ENCODE peak calls at places on chromosome 16, in nine cellular contexts. Z is vagina, P is upper lobe of left lung, A is suprapubic skin, E is prostate gland, V is transverse colon, B is spleen, L is stomach, H is HepG2. C is an unnamed sample.
A peak's percentile ranks its signal among the peaks of the same experiment; 100 is the strongest.

GRCh38 chr16:4679854-4680636 is 13.3 kb upstream of the NUDT16L1 start:
- DNase-seq in Z (no peak), P (peak; percentile 84), A (peak; percentile 81), E (peak; percentile 88), V (peak; percentile 73), B (peak; percentile 95), L (peak; percentile 91), H (no peak), C (no peak)

GRCh38 chr16:52812945-52813556 is 239.6 kb downstream of the CHD9NB start:
- DNase-seq in Z (no peak), P (no peak), A (no peak), E (no peak), V (no peak), B (no peak), L (no peak), H (peak; percentile 84), C (peak; percentile 5)

GRCh38 chr16:58651965-58652348 is 22.3 kb upstream of the CNOT1 start:
- DNase-seq in Z (no peak), P (no peak), A (no peak), E (no peak), V (no peak), B (no peak), L (no peak), H (no peak), C (no peak)

GRCh38 chr16:17303101-17303500 is 167.7 kb downstream of the XYLT1 start:
- DNase-seq in Z (no peak), P (no peak), A (no peak), E (no peak), V (peak; percentile 56), B (no peak), L (peak; percentile 53), H (no peak), C (no peak)

GRCh38 chr16:981695-982151 is at the start of gene SOX8:
- DNase-seq in Z (no peak), P (no peak), A (no peak), E (no peak), V (no peak), B (no peak), L (peak; percentile 43), H (no peak), C (no peak)

GRCh38 chr16:50721549-50722409 is 20.1 kb upstream of the CYLD start:
- DNase-seq in Z (no peak), P (peak; percentile 4), A (no peak), E (no peak), V (no peak), B (no peak), L (no peak), H (no peak), C (no peak)

GRCh38 chr16:65070831-65071230 is 51.0 kb downstream of the CDH11 start:
- DNase-seq in Z (no peak), P (peak; percentile 22), A (peak; percentile 76), E (no peak), V (peak; percentile 52), B (no peak), L (peak; percentile 26), H (peak; percentile 70), C (peak; percentile 82)

GRCh38 chr16:75319513-75320401 is 68.3 kb upstream of the BCAR1 start:
- DNase-seq in Z (no peak), P (no peak), A (no peak), E (no peak), V (no peak), B (no peak), L (no peak), H (no peak), C (peak; percentile 52)

GRCh38 chr16:683396-684066 is 603 bp downstream of the JMJD8 start:
- DNase-seq in Z (no peak), P (no peak), A (peak; percentile 74), E (no peak), V (no peak), B (no peak), L (no peak), H (no peak), C (no peak)

GRCh38 chr16:50146479-50147435 is 6.3 kb upstream of the TENT4B start:
- DNase-seq in Z (no peak), P (no peak), A (no peak), E (no peak), V (no peak), B (no peak), L (no peak), H (no peak), C (no peak)

GRCh38 chr16:67537270-67537635 is 8.6 kb downstream of the RIPOR1 start:
- DNase-seq in Z (no peak), P (peak; percentile 76), A (peak; percentile 86), E (peak; percentile 49), V (peak; percentile 57), B (peak; percentile 94), L (peak; percentile 58), H (no peak), C (peak; percentile 79)
- TF ChIP-seq POLR2A in Z (peak; percentile 35), P (peak; percentile 75), A (no peak), E (peak; percentile 72), V (peak; percentile 39), B (peak; percentile 67), L (no peak), H (no peak), C (peak; percentile 80)

DNA sequence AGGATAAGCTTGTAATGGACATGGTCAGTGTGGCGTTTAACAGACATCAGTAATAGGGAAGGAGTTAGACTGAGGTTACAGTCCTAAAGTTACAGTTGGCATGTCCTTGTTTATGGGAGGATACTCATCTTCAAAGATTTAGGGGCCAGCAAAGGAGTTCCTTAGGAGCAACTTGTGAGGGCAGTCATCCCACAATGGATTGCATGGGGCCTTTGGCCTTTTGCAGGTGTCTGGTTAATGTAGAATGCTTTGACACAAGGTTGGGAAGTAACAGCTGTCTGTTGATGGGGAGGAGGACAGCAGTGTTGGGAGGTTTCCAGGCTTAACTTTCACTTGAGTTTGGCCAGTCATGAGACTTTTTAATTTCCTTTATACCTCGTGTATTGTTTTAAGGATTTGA is 2.2 kb downstream of the NUBP1 start:
- DNase-seq in Z (no peak), P (no peak), A (no peak), E (no peak), V (no peak), B (no peak), L (no peak), H (no peak), C (no peak)
- TF ChIP-seq POLR2AphosphoS5 in Z (no peak), P (no peak), A (no peak), E (no peak), V (no peak), B (no peak), L (no peak), H (no peak), C (no peak)

DNA sequence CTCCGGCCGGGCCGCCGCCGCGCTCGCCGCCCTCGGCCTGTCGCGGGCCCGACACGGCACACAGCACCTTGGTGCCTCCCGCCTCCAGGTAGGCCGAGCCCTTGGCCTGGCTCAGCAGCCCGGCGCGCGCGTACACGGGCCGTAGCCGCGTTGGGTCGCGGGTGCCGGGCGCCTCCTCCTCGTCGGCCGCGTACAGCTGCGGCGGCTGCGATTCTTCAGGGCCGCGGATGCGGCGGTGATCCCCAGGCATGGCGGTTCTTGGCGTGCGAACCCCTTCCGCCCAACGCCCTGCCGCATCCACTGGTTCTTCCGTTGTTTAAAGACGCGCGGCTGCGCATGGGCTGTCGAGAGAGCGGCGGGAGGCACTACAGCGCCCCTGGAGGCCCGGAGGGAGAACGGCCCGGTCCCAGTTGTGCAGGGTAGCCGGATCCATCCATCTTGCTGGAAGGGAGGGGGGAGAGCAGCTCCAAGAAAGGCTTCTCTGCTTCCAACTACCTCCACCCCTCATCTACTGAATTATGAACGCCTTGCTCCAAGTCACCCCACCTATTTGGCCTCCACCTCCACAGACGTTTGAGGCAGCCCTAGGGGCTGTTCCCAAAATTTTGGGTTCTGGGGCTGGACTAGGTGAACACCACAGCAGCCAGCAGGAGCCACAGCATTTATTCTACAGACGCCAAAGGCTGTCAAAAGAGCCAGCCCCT is at the start of gene EXOSC6:
- DNase-seq in Z (no peak), P (peak; percentile 93), A (peak; percentile 94), E (peak; percentile 90), V (peak; percentile 92), B (peak; percentile 97), L (peak; percentile 92), H (peak; percentile 92), C (peak; percentile 95)
- TF ChIP-seq POLR2A in Z (peak; percentile 41), P (peak; percentile 81), A (peak; percentile 67), E (peak; percentile 79), V (peak; percentile 88), B (peak; percentile 62), L (no peak), H (peak; percentile 93), C (peak; percentile 86)

GRCh38 chr16:48353565-48354163 is 31.5 kb downstream of the SIAH1 start:
- DNase-seq in Z (no peak), P (peak; percentile 71), A (no peak), E (peak; percentile 44), V (peak; percentile 66), B (peak; percentile 84), L (peak; percentile 63), H (peak; percentile 78), C (peak; percentile 75)
- TF ChIP-seq POLR2AphosphoS5 in Z (no peak), P (no peak), A (no peak), E (no peak), V (peak; percentile 47), B (no peak), L (no peak), H (no peak), C (no peak)

DNA sequence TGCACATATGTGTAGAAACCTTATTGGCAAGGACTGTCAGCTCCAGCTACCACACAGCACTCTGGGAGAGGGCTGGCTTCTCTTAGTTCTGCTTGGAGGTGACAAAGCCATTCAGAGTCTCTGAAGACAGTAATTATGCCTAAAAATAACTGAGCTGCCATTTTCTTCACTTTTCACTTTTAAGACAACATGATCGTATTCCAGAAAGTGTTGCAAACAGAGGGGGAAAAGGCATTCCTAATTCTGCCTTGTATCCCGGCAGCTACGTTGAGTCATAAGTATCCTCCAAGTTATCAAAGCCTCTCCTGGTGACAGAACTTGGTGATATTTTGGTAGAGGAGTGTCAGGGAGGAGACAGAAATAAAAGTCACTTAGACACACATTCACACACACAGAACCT is 327.7 kb downstream of the HAPSTR1 start:
- DNase-seq in Z (no peak), P (no peak), A (no peak), E (no peak), V (no peak), B (no peak), L (no peak), H (no peak), C (no peak)
- TF ChIP-seq POLR2A in Z (no peak), P (no peak), A (no peak), E (no peak), V (no peak), B (no peak), L (no peak), H (no peak), C (no peak)

DNA sequence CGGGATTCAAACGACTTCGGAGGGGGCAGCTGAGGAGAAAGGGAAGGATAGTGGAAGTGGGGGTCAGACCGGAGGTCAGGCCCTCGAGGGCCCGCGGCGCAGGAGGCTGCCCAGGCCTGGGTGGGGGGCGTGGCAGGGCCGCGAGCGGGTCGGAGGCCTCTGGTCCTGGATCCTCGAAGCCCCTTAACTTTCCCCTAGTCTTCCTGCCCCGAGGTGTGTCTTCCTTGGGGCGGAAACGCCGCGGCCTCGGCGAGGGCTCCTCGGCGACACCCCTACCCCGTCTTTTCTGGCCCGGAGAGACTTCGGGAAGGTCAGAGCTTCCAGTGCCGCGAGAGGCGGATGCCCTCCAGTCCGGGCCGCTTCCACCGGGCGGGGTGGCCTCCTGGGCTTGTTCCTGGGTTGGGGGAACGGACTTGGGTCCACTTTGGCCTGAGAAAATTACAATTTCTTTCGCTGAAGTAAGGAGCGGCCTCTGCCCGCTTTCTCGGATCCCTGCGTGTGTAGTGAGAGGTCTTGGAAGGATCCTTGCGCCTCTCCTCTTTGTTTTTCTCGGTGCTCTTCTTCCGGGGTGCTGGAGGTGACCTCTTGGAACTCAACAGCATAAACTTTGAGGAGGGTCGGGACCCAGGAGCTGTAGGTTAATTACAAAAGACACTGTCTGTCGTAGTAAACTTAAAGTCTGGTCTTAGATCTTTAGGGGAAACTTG is 501 bp downstream of the IST1 start:
- DNase-seq in Z (no peak), P (peak; percentile 28), A (peak; percentile 78), E (peak; percentile 15), V (peak; percentile 45), B (peak; percentile 92), L (peak; percentile 37), H (no peak), C (no peak)
- TF ChIP-seq POLR2AphosphoS5 in Z (no peak), P (peak; percentile 16), A (no peak), E (no peak), V (peak; percentile 38), B (no peak), L (peak; percentile 14), H (no peak), C (no peak)